ENCODE peak calls at places on chromosomes 1 and 21, in four cellular contexts. One of them, this sample, is unnamed.

GRCh38 chr1:112297536-112297935 is 98.5 kb upstream of the CTTNBP2NL start:
- DNase-seq in astrocyte of the spinal cord: no peak
- DNase-seq in IMR-90: peak
- DNase-seq in suprapubic skin: no peak
- DNase-seq in this sample: no peak

GRCh38 chr1:43388613-43389012 is 987 bp downstream of the MED8 start:
- DNase-seq in astrocyte of the spinal cord: no peak
- DNase-seq in IMR-90: no peak
- DNase-seq in suprapubic skin: no peak
- DNase-seq in this sample: no peak

GRCh38 chr1:121516279-121516967 is 331.6 kb downstream of the SRGAP2C start:
- DNase-seq in suprapubic skin: no peak
- DNase-seq in astrocyte of the spinal cord: no peak
- DNase-seq in IMR-90: no peak
- DNase-seq in this sample: no peak

GRCh38 chr1:204074274-204075115 is 1.6 kb downstream of the SOX13 start:
- DNase-seq in astrocyte of the spinal cord: peak
- DNase-seq in suprapubic skin: no peak
- DNase-seq in IMR-90: peak
- DNase-seq in this sample: peak

GRCh38 chr1:94863919-94864318 is 43.8 kb downstream of the SLC44A3 start:
- DNase-seq in suprapubic skin: no peak
- DNase-seq in IMR-90: peak
- DNase-seq in astrocyte of the spinal cord: peak
- DNase-seq in this sample: no peak

GRCh38 chr1:44059956-44060355 is 28.7 kb upstream of the SLC6A9 start:
- DNase-seq in suprapubic skin: no peak
- DNase-seq in astrocyte of the spinal cord: peak
- DNase-seq in IMR-90: peak
- DNase-seq in this sample: no peak

GRCh38 chr1:165073402-165074007 is 283.0 kb downstream of the LMX1A start:
- DNase-seq in suprapubic skin: no peak
- DNase-seq in IMR-90: peak
- DNase-seq in astrocyte of the spinal cord: peak
- DNase-seq in this sample: peak

GRCh38 chr21:25427828-25428227 is 179.5 kb downstream of the MRPL39 start:
- DNase-seq in suprapubic skin: no peak
- DNase-seq in astrocyte of the spinal cord: no peak
- DNase-seq in IMR-90: no peak
- DNase-seq in this sample: no peak

GRCh38 chr1:25253911-25254310 is 6.7 kb upstream of the RSRP1 start:
- DNase-seq in suprapubic skin: no peak
- DNase-seq in astrocyte of the spinal cord: no peak
- DNase-seq in IMR-90: peak
- DNase-seq in this sample: no peak

GRCh38 chr21:36780861-36781260 is 81.9 kb downstream of the SIM2 start:
- DNase-seq in suprapubic skin: no peak
- DNase-seq in astrocyte of the spinal cord: no peak
- DNase-seq in IMR-90: no peak
- DNase-seq in this sample: no peak

GRCh38 chr1:227999056-227999930 is 7.5 kb upstream of the WNT3A start:
- DNase-seq in suprapubic skin: peak
- DNase-seq in astrocyte of the spinal cord: peak
- DNase-seq in IMR-90: peak
- DNase-seq in this sample: peak

GRCh38 chr1:182604128-182604834 is at the start of gene RGS16:
- DNase-seq in suprapubic skin: peak
- DNase-seq in astrocyte of the spinal cord: peak
- DNase-seq in IMR-90: peak
- DNase-seq in this sample: peak

GRCh38 chr1:160844447-160845232 is 18.0 kb downstream of the CD244 start:
- DNase-seq in IMR-90: no peak
- DNase-seq in astrocyte of the spinal cord: no peak
- DNase-seq in suprapubic skin: no peak
- DNase-seq in this sample: no peak

GRCh38 chr1:37795340-37796110 is 1.9 kb downstream of the MANEAL start:
- DNase-seq in IMR-90: peak
- DNase-seq in suprapubic skin: no peak
- DNase-seq in astrocyte of the spinal cord: peak
- DNase-seq in this sample: peak

GRCh38 chr21:32321480-32321879 is 22.8 kb downstream of the MRAP start:
- DNase-seq in suprapubic skin: peak
- DNase-seq in astrocyte of the spinal cord: no peak
- DNase-seq in IMR-90: no peak
- DNase-seq in this sample: no peak

GRCh38 chr1:168224991-168225390 is 813 bp upstream of the SFT2D2 start:
- DNase-seq in astrocyte of the spinal cord: no peak
- DNase-seq in IMR-90: no peak
- DNase-seq in suprapubic skin: no peak
- DNase-seq in this sample: no peak

GRCh38 chr1:163614346-163614745 is 292.6 kb downstream of the NUF2 start:
- DNase-seq in astrocyte of the spinal cord: no peak
- DNase-seq in IMR-90: no peak
- DNase-seq in suprapubic skin: no peak
- DNase-seq in this sample: no peak

GRCh38 chr1:33143698-33144097 is 38.1 kb downstream of the TRIM62 start:
- DNase-seq in astrocyte of the spinal cord: peak
- DNase-seq in IMR-90: peak
- DNase-seq in suprapubic skin: no peak
- DNase-seq in this sample: no peak

GRCh38 chr1:58402444-58402843 is 144.1 kb downstream of the OMA1 start:
- DNase-seq in suprapubic skin: no peak
- DNase-seq in IMR-90: peak
- DNase-seq in astrocyte of the spinal cord: no peak
- DNase-seq in this sample: no peak

GRCh38 chr1:201450721-201451291 is 18.2 kb downstream of the PHLDA3 start:
- DNase-seq in IMR-90: peak
- DNase-seq in astrocyte of the spinal cord: peak
- DNase-seq in suprapubic skin: no peak
- DNase-seq in this sample: no peak

GRCh38 chr1:3747903-3748302 is 4.3 kb upstream of the CCDC27 start:
- DNase-seq in IMR-90: no peak
- DNase-seq in suprapubic skin: no peak
- DNase-seq in astrocyte of the spinal cord: no peak
- DNase-seq in this sample: no peak
- H3K4me3 ChIP-seq in IMR-90: no peak
- H3K4me3 ChIP-seq in suprapubic skin: peak
- H3K4me3 ChIP-seq in astrocyte of the spinal cord: peak
- H3K4me3 ChIP-seq in this sample: no peak

GRCh38 chr1:154502742-154503111 is 515 bp upstream of the SHE start:
- DNase-seq in suprapubic skin: no peak
- DNase-seq in IMR-90: no peak
- DNase-seq in astrocyte of the spinal cord: no peak
- DNase-seq in this sample: no peak
- H3K4me3 ChIP-seq in suprapubic skin: peak
- H3K4me3 ChIP-seq in IMR-90: no peak
- H3K4me3 ChIP-seq in astrocyte of the spinal cord: no peak
- H3K4me3 ChIP-seq in this sample: no peak

DNA sequence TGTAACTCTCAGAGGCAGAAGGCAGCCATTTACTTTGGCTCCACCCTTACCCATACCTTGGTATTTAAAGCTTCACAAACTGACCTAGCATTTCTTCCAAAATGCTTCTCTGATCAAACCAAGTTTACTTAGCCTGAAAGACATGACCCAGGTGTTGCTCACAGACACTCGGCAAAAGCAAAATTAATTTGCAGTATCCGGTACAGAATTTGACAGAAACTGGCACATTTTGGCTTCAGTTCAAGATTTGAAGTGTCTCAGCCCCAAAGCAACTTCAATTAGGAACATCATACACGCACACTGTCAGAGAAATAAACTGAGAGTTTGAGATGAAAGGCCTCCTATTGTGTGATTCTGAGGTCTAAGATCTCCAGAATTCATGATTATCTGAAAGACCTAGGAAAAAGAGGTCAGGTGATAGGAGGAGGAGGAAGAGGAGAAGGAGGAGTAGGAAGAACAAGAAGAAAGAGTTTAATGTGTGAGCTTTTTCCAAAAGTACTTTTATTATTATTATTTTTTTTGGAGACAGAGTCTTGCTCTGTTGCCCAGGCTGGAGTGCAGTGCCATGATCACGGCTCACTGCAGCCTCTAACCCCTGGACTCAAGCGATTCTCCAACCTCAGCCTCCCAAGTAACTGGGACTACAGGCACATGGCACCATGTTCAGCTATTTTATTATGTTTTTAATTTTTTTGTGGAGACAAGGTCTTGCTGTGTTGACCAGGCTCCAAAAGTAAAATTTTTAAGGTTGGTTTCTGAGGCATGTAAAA is 143.6 kb downstream of the SLC45A1 start:
- DNase-seq in suprapubic skin: no peak
- DNase-seq in IMR-90: no peak
- DNase-seq in astrocyte of the spinal cord: no peak
- DNase-seq in this sample: no peak
- H3K4me3 ChIP-seq in suprapubic skin: no peak
- H3K4me3 ChIP-seq in IMR-90: no peak
- H3K4me3 ChIP-seq in astrocyte of the spinal cord: no peak
- H3K4me3 ChIP-seq in this sample: no peak

DNA sequence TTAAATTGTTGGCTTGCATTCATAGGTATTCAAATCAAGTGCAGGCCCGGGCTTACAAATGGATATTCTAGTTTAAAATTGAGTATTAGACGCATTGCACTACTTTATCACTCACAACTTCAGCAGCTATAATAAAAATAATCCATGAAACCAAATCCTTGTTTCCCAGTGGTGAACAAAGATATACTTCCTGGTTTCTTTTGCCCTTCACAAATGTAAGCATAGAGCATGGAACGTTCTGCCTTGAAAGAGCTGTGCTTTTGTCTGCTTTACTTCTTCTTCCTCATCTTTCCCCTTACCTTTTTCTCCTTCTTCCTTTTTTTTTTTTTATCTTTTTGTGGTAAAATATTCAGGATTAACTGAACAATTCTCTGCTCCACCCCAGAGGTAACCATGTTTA is 57.0 kb downstream of the DDAH1 start:
- DNase-seq in suprapubic skin: no peak
- DNase-seq in astrocyte of the spinal cord: no peak
- DNase-seq in IMR-90: no peak
- DNase-seq in this sample: no peak
- H3K4me3 ChIP-seq in suprapubic skin: no peak
- H3K4me3 ChIP-seq in astrocyte of the spinal cord: no peak
- H3K4me3 ChIP-seq in IMR-90: no peak
- H3K4me3 ChIP-seq in this sample: no peak

This sample was measured in HAP-1.